ENCODE peak calls at places on chromosomes 7 and 10, in nine cellular contexts. R is NCI-H2029; S is transverse colon; C is stimulated activated CD4-positive, alpha-beta T cell treated with anti-CD3 and anti-CD28 coated beads, TNF-alpha, amount 100 ng/mL, for 1 hour; G is RWPE1; X is ecto neural progenitor cell; I is cardiac fibroblast; N is cardiac septum; Y is left lobe of liver. W is an unnamed sample.

GRCh38 chr10:1671366-1672000 is 65.8 kb downstream of the ADARB2 start:
- DNase-seq in R (no peak), S (no peak), C (no peak), G (no peak), X (no peak), I (no peak), N (no peak), Y (no peak), W (no peak)

GRCh38 chr7:78924581-78924980 is 528.9 kb downstream of the MAGI2 start:
- DNase-seq in R (peak; percentile 27), S (no peak), C (no peak), G (peak; percentile 14), X (no peak), I (peak; percentile 52), N (no peak), Y (no peak), W (peak; percentile 23)

GRCh38 chr10:88185830-88186229 is 322.4 kb downstream of the PTEN start:
- DNase-seq in R (no peak), S (no peak), C (no peak), G (no peak), X (no peak), I (no peak), N (no peak), Y (no peak), W (no peak)

GRCh38 chr7:946256-946996 is 8.1 kb downstream of the ADAP1 start:
- DNase-seq in R (no peak), S (peak; percentile 81), C (no peak), G (no peak), X (no peak), I (no peak), N (no peak), Y (no peak), W (no peak)

GRCh38 chr10:127252818-127253217 is 56.4 kb upstream of the INSYN2A start:
- DNase-seq in R (no peak), S (no peak), C (no peak), G (no peak), X (no peak), I (no peak), N (no peak), Y (no peak), W (no peak)

GRCh38 chr10:8061274-8062211 is 7.1 kb downstream of the GATA3 start:
- DNase-seq in R (no peak), S (no peak), C (no peak), G (no peak), X (peak; percentile 56), I (no peak), N (no peak), Y (no peak), W (no peak)

GRCh38 chr10:91665842-91666241 is 33.0 kb upstream of the PPP1R3C start:
- DNase-seq in R (no peak), S (no peak), C (no peak), G (no peak), X (no peak), I (peak; percentile 61), N (no peak), Y (no peak), W (no peak)

GRCh38 chr10:104445359-104445758 is 91.7 kb downstream of the CFAP58 start:
- DNase-seq in R (no peak), S (no peak), C (no peak), G (peak; percentile 83), X (no peak), I (peak; percentile 89), N (no peak), Y (no peak), W (peak; percentile 99)

GRCh38 chr10:106925187-106925586 is 239.3 kb downstream of the SORCS1 start:
- DNase-seq in R (no peak), S (no peak), C (no peak), G (no peak), X (peak; percentile 51), I (no peak), N (no peak), Y (no peak), W (no peak)

GRCh38 chr10:77890097-77890496 is 36.5 kb downstream of the DLG5 start:
- DNase-seq in R (no peak), S (no peak), C (no peak), G (no peak), X (no peak), I (no peak), N (no peak), Y (no peak), W (no peak)

GRCh38 chr7:71517940-71518339 is 386.0 kb downstream of the GALNT17 start:
- DNase-seq in R (no peak), S (no peak), C (no peak), G (no peak), X (no peak), I (no peak), N (no peak), Y (no peak), W (no peak)

GRCh38 chr10:123135415-123136141 is at the start of gene HMX3:
- DNase-seq in R (no peak), S (no peak), C (no peak), G (no peak), X (peak; percentile 82), I (peak; percentile 51), N (no peak), Y (no peak), W (no peak)

GRCh38 chr10:114987995-114988394 is 50.0 kb downstream of the TRUB1 start:
- DNase-seq in R (no peak), S (no peak), C (no peak), G (no peak), X (no peak), I (peak; percentile 80), N (no peak), Y (no peak), W (no peak)

GRCh38 chr10:125629758-125630376 is 53.1 kb downstream of the TEX36 start:
- DNase-seq in R (peak; percentile 26), S (no peak), C (no peak), G (peak; percentile 76), X (no peak), I (peak; percentile 54), N (no peak), Y (no peak), W (peak; percentile 48)

GRCh38 chr10:16856567-16856966 is 39.3 kb upstream of the RSU1 start:
- DNase-seq in R (no peak), S (no peak), C (no peak), G (no peak), X (no peak), I (peak; percentile 9), N (no peak), Y (no peak), W (peak; percentile 20)

GRCh38 chr10:13990918-13991317 is 339.8 kb downstream of the FRMD4A start:
- DNase-seq in R (no peak), S (no peak), C (no peak), G (no peak), X (no peak), I (peak; percentile 71), N (no peak), Y (no peak), W (no peak)

GRCh38 chr7:1713502-1714484 is 43.7 kb downstream of the ELFN1 start:
- DNase-seq in R (peak; percentile 80), S (no peak), C (no peak), G (no peak), X (no peak), I (no peak), N (peak; percentile 84), Y (peak; percentile 96), W (no peak)

GRCh38 chr7:127758105-127758504 is 106.1 kb downstream of the SND1 start:
- DNase-seq in R (no peak), S (no peak), C (no peak), G (no peak), X (no peak), I (peak; percentile 32), N (no peak), Y (no peak), W (no peak)

GRCh38 chr7:7662527-7662926 is 22.0 kb downstream of the UMAD1 start:
- DNase-seq in R (no peak), S (no peak), C (no peak), G (no peak), X (peak; percentile 52), I (peak; percentile 23), N (no peak), Y (no peak), W (no peak)

GRCh38 chr10:49359349-49360231 is 36.3 kb downstream of the DRGX start:
- DNase-seq in R (no peak), S (no peak), C (no peak), G (no peak), X (peak; percentile 59), I (peak; percentile 46), N (no peak), Y (no peak), W (peak; percentile 59)

GRCh38 chr7:1994931-1995330 is 237.8 kb downstream of the MAD1L1 start:
- DNase-seq in R (peak; percentile 90), S (no peak), C (no peak), G (no peak), X (no peak), I (no peak), N (no peak), Y (no peak), W (no peak)

GRCh38 chr7:151313857-151314256 is 27.8 kb upstream of the NUB1 start:
- DNase-seq in R (no peak), S (no peak), C (no peak), G (no peak), X (peak; percentile 38), I (peak; percentile 39), N (no peak), Y (peak; percentile 44), W (no peak)

GRCh38 chr7:11557627-11558026 is 274.4 kb downstream of the THSD7A start:
- DNase-seq in R (no peak), S (no peak), C (no peak), G (peak; percentile 13), X (peak; percentile 56), I (peak; percentile 32), N (no peak), Y (peak; percentile 64), W (peak; percentile 36)

GRCh38 chr10:132886211-132887099 is 55.9 kb downstream of the CFAP46 start:
- DNase-seq in R (no peak), S (peak; percentile 6), C (no peak), G (no peak), X (no peak), I (no peak), N (no peak), Y (no peak), W (no peak)

GRCh38 chr7:130560972-130561371 is 69.1 kb downstream of the MEST start:
- DNase-seq in R (no peak), S (no peak), C (no peak), G (peak; percentile 26), X (no peak), I (peak; percentile 59), N (no peak), Y (no peak), W (peak; percentile 67)

GRCh38 chr7:156156734-156157408 is 344.6 kb upstream of the SHH start:
- DNase-seq in R (no peak), S (peak; percentile 34), C (no peak), G (peak; percentile 23), X (peak; percentile 73), I (no peak), N (no peak), Y (peak; percentile 69), W (no peak)

GRCh38 chr10:3578159-3578558 is 206.8 kb downstream of the KLF6 start:
- DNase-seq in R (no peak), S (no peak), C (no peak), G (no peak), X (no peak), I (no peak), N (no peak), Y (no peak), W (no peak)

GRCh38 chr10:119253433-119254174 is 46.2 kb downstream of the GRK5 start:
- DNase-seq in R (no peak), S (peak; percentile 42), C (no peak), G (peak; percentile 88), X (peak; percentile 57), I (peak; percentile 96), N (no peak), Y (peak; percentile 84), W (peak; percentile 55)

GRCh38 chr10:35007858-35008301 is 82.3 kb downstream of the CUL2 start:
- DNase-seq in R (no peak), S (no peak), C (no peak), G (no peak), X (no peak), I (no peak), N (no peak), Y (no peak), W (no peak)

GRCh38 chr10:23192741-23193434 is 776 bp downstream of the PTF1A start:
- DNase-seq in R (no peak), S (no peak), C (no peak), G (no peak), X (peak; percentile 69), I (no peak), N (no peak), Y (no peak), W (no peak)